ENCODE peak calls at places on chromosomes 13 and 19, in nine cellular contexts. W is posterior vena cava; V is naive thymus-derived CD4-positive, alpha-beta T cell; R is thoracic aorta; Y is stimulated activated CD4-positive, alpha-beta T cell treated with anti-CD3 and anti-CD28 coated beads, TNF-alpha, amount 100 ng/mL, for 48 hours; F is GM12865; S is right atrium auricular region; C is ELR; A is brain microvascular endothelial cell. O is an unnamed sample.

GRCh38 chr13:90270231-90270630 is 1077.3 kb upstream of the MIR17HG start:
- DNase-seq in F (no peak), W (no peak), A (no peak), V (no peak), R (no peak), S (no peak), C (no peak), Y (no peak), O (no peak)

GRCh38 chr19:18675779-18676178 is 7.7 kb upstream of the CRTC1 start:
- DNase-seq in W (no peak), Y (no peak), F (peak; percentile 34), C (peak; percentile 48), V (peak; percentile 33), R (no peak), S (no peak), A (no peak), O (no peak)

GRCh38 chr19:39705578-39706188 is 1.4 kb downstream of the LGALS14 start:
- DNase-seq in C (no peak), R (no peak), V (peak; percentile 39), S (no peak), W (no peak), F (peak; percentile 78), Y (no peak), A (no peak), O (no peak)

GRCh38 chr13:49220035-49220855 is at the start of gene MLNR:
- DNase-seq in R (no peak), F (peak; percentile 11), A (no peak), C (no peak), Y (no peak), W (peak; percentile 84), V (peak; percentile 41), S (peak; percentile 55), O (no peak)

GRCh38 chr13:24502567-24503375 is 9.8 kb downstream of the PARP4 start:
- DNase-seq in R (no peak), V (no peak), A (peak; percentile 57), W (no peak), S (no peak), F (no peak), C (peak; percentile 83), Y (no peak), O (no peak)

GRCh38 chr13:67238861-67239260 is 8.7 kb upstream of the PCDH9 start:
- DNase-seq in V (no peak), W (no peak), Y (no peak), R (no peak), F (no peak), S (no peak), C (no peak), A (no peak), O (no peak)

GRCh38 chr13:92017737-92018136 is 619.3 kb downstream of the GPC5 start:
- DNase-seq in S (no peak), F (no peak), V (no peak), R (no peak), C (no peak), A (no peak), W (no peak), Y (no peak), O (no peak)

GRCh38 chr19:46601318-46602224 is at the start of gene CALM3:
- DNase-seq in V (no peak), F (peak; percentile 30), S (peak; percentile 57), C (peak; percentile 19), W (no peak), Y (no peak), R (no peak), A (no peak), O (no peak)

GRCh38 chr13:39578821-39579291 is 24.1 kb downstream of the LHFPL6 start:
- DNase-seq in Y (no peak), C (no peak), V (no peak), W (no peak), F (peak; percentile 18), S (no peak), R (no peak), A (no peak), O (no peak)

GRCh38 chr13:24096659-24097058 is 63.9 kb upstream of the SPATA13 start:
- DNase-seq in W (no peak), R (no peak), V (no peak), C (no peak), S (peak; percentile 11), Y (no peak), A (no peak), F (no peak), O (no peak)

GRCh38 chr19:7965921-7966665 is 22.6 kb upstream of the TIMM44 start:
- DNase-seq in Y (no peak), F (no peak), A (no peak), W (no peak), V (no peak), R (no peak), S (no peak), C (no peak), O (no peak)

GRCh38 chr13:49812806-49813205 is 20.3 kb upstream of the KPNA3 start:
- DNase-seq in W (no peak), A (no peak), R (no peak), C (no peak), F (no peak), Y (no peak), S (no peak), V (no peak), O (no peak)

GRCh38 chr19:41707502-41707812 is 969 bp upstream of the CEACAM5 start:
- DNase-seq in R (no peak), A (no peak), W (no peak), Y (no peak), S (no peak), F (no peak), C (no peak), V (no peak), O (no peak)

GRCh38 chr19:30225615-30226463 is 146.3 kb upstream of the ZNF536 start:
- DNase-seq in W (no peak), S (no peak), Y (no peak), V (no peak), A (no peak), C (no peak), R (no peak), F (no peak), O (no peak)

GRCh38 chr19:54436031-54436523 is 12.9 kb upstream of the LENG8 start:
- DNase-seq in W (no peak), Y (no peak), S (no peak), A (no peak), R (no peak), F (no peak), C (no peak), V (no peak), O (no peak)

GRCh38 chr19:40754611-40755247 is 3.7 kb downstream of the SNRPA start:
- DNase-seq in S (no peak), V (no peak), W (no peak), C (peak; percentile 28), A (no peak), R (no peak), F (peak; percentile 62), Y (peak; percentile 43), O (no peak)

GRCh38 chr19:49910179-49910578 is 13.5 kb upstream of the IL4I1 start:
- DNase-seq in W (no peak), R (no peak), F (no peak), S (no peak), V (no peak), Y (no peak), C (no peak), A (no peak), O (no peak)

GRCh38 chr13:31485183-31485582 is 254.1 kb upstream of the RXFP2 start:
- DNase-seq in S (no peak), C (peak; percentile 60), R (no peak), Y (no peak), W (no peak), V (no peak), F (no peak), A (peak; percentile 68), O (no peak)

GRCh38 chr19:1211494-1212234 is 6.1 kb downstream of the STK11 start:
- DNase-seq in Y (no peak), S (no peak), V (no peak), A (no peak), R (no peak), W (no peak), C (no peak), F (no peak), O (no peak)

O was measured in T-helper 22 cell.